ENCODE peak calls at places on chromosomes 11 and 22, in four cellular contexts. C is sigmoid colon, Y is GM12878, X is HL-60. K is an unnamed sample.

GRCh38 chr11:121932646-121933185 is 183.3 kb downstream of the BLID start:
- DNase-seq in X (no peak), Y (no peak), C (no peak), K (no peak)

GRCh38 chr11:34583818-34584217 is 37.1 kb upstream of the EHF start:
- DNase-seq in X (no peak), Y (no peak), C (no peak), K (no peak)

GRCh38 chr11:46296520-46297448 is 19.3 kb downstream of the CREB3L1 start:
- DNase-seq in X (no peak), C (peak; percentile 83), Y (no peak), K (no peak)

GRCh38 chr22:45096256-45096907 is 67.3 kb upstream of the NUP50 start:
- DNase-seq in Y (no peak), C (no peak), X (no peak), K (peak; percentile 72)

GRCh38 chr22:43988116-43988817 is 33.0 kb downstream of the SAMM50 start:
- DNase-seq in C (peak; percentile 29), Y (no peak), X (no peak), K (no peak)

GRCh38 chr22:48380016-48380665 is 1447.5 kb downstream of the BRD1 start:
- DNase-seq in X (no peak), Y (no peak), C (peak; percentile 26), K (no peak)

GRCh38 chr11:61851128-61851899 is 23.2 kb downstream of the FADS2 start:
- DNase-seq in C (no peak), Y (no peak), X (no peak), K (no peak)

GRCh38 chr11:111454561-111455192 is 57.5 kb downstream of the BTG4 start:
- DNase-seq in Y (no peak), X (peak; percentile 15), C (no peak), K (peak; percentile 51)

GRCh38 chr11:34281256-34281655 is 76.6 kb downstream of the ABTB2 start:
- DNase-seq in Y (no peak), C (no peak), X (no peak), K (no peak)

GRCh38 chr11:11076879-11077278 is 219.0 kb upstream of the ZBED5 start:
- DNase-seq in Y (no peak), C (no peak), X (no peak), K (no peak)

GRCh38 chr22:20130739-20131592 is 638 bp upstream of the ZDHHC8 start:
- DNase-seq in X (no peak), C (peak; percentile 94), Y (no peak), K (peak; percentile 86)
- TF ChIP-seq POLR2AphosphoS5 in X (no peak), C (peak; percentile 55), Y (no peak), K (no peak)

DNA sequence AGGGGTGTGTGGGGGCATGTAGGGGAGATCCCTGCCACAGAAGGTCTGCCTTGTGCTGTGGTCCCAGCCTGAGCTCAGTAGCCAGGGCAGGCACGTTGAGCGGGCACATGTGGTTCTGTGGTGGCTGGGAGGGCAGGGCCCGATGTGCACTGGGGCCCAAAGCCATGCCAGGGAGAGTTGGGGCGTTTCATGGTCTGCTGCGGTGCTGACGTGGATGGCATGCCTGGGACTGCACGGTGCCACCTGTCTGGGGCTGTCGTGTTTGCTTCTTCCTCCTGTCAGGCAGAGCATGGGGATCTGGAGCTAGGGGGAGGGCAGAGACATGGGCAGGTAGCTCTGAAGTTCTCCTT is 19.3 kb downstream of the PPIL2 start:
- DNase-seq in X (no peak), C (no peak), Y (no peak), K (no peak)
- TF ChIP-seq POLR2AphosphoS5 in X (no peak), C (no peak), Y (no peak), K (no peak)

GRCh38 chr11:76786053-76787014 is 3.2 kb downstream of the TSKU start:
- DNase-seq in C (no peak), Y (no peak), X (no peak), K (no peak)

GRCh38 chr11:76789443-76789719 is 6.2 kb downstream of the TSKU start:
- DNase-seq in Y (no peak), C (peak; percentile 19), X (no peak), K (no peak)

GRCh38 chr11:76787271-76787670 is 4.1 kb downstream of the TSKU start:
- DNase-seq in Y (no peak), X (no peak), C (no peak), K (no peak)

GRCh38 chr11:76788661-76789442 is 5.7 kb downstream of the TSKU start:
- DNase-seq in Y (no peak), X (no peak), C (peak; percentile 69), K (no peak)

GRCh38 chr11:76787911-76788596 is 4.9 kb downstream of the TSKU start:
- DNase-seq in Y (no peak), X (no peak), C (peak; percentile 74), K (no peak)
- TF ChIP-seq POLR2AphosphoS5 in Y (no peak), X (no peak), C (no peak), K (no peak)

DNA sequence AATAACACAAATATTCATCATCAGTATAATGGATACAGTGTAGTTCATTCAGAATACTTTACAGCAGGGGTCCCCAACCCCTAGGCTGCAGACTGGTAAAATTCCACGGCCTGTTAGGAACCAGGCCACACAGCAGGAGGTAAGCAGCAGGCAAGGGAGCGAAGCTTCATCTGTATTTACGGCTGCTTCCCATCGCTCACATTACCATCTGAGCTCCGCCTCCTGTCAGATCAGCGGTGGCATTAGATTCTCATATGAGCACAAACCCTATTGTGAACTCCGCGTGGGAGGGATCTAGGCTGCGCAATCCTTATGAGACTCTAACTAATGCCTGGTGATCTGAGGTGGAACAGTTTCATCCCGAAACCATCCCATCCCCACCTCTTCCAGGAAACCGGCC is 125.1 kb downstream of the SERGEF start:
- DNase-seq in X (no peak), Y (no peak), C (no peak), K (no peak)
- TF ChIP-seq POLR2AphosphoS5 in X (no peak), Y (no peak), C (no peak), K (no peak)

K was measured in GM12891.